ENCODE peak calls at places on chromosome 20, in seven cellular contexts. Y is IMR-90, Z is H1, W is mesendoderm, A is H9, B is mesenchymal stem cell, L is trophoblast cell. X is an unnamed sample.

GRCh38 chr20:11329271-11329670 is 588.4 kb upstream of the BTBD3 start:
- DNase-seq in Y (peak), Z (no peak), W (no peak), A (no peak), B (no peak), L (no peak), X (no peak)

GRCh38 chr20:61848851-61849250 is 216.8 kb downstream of the TAF4 start:
- DNase-seq in Y (no peak), Z (no peak), W (no peak), A (no peak), B (no peak), L (no peak), X (no peak)

GRCh38 chr20:16620961-16621360 is 47.7 kb upstream of the KIF16B start:
- DNase-seq in Y (no peak), Z (no peak), W (peak), A (no peak), B (no peak), L (peak), X (no peak)

GRCh38 chr20:31968299-31969126 is 562 bp downstream of the XKR7 start:
- DNase-seq in Y (peak), Z (peak), W (peak), A (peak), B (peak), L (peak), X (peak)

GRCh38 chr20:34040300-34041015 is 46.7 kb downstream of the RALY start:
- DNase-seq in Y (no peak), Z (no peak), W (no peak), A (no peak), B (no peak), L (no peak), X (no peak)

GRCh38 chr20:15925376-15925775 is 647.9 kb downstream of the KIF16B start:
- DNase-seq in Y (no peak), Z (no peak), W (no peak), A (no peak), B (no peak), L (no peak), X (no peak)

GRCh38 chr20:63455568-63455859 is 16.9 kb downstream of the KCNQ2 start:
- DNase-seq in Y (no peak), Z (no peak), W (no peak), A (no peak), B (no peak), L (no peak), X (no peak)

GRCh38 chr20:47747663-47748031 is 37.6 kb downstream of the SULF2 start:
- DNase-seq in Y (no peak), Z (no peak), W (no peak), A (no peak), B (no peak), L (no peak), X (no peak)

DNA sequence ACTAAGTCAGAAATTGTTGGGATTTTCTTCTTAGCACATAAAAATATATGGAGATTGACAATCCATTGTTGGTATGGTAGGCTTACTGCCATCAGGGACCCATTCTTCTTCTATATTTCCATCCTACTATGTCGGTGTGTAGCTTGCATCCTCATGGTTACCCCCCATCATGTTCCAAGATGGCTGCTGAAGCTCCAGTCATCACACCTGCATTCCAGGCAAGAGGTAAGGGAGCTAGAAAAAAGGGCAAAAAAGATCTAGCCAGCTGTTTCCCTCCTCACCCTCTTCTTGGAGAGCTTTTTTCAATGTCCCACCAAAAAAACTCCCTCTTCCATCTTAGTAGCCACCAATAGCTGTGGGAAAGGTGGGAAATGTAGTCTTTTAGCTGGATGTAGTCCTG is 13.6 kb downstream of the SLC2A10 start:
- DNase-seq in Y (no peak), Z (no peak), W (no peak), A (no peak), B (no peak), L (no peak), X (no peak)
- H2BK120ac ChIP-seq in Y (no peak), Z (no peak), W (no peak), A (no peak), B (no peak), L (no peak), X (no peak)

GRCh38 chr20:49460916-49461315 is 21.6 kb downstream of the KCNB1 start:
- DNase-seq in Y (no peak), Z (no peak), W (no peak), A (no peak), B (no peak), L (no peak), X (no peak)

GRCh38 chr20:49464556-49464955 is 17.9 kb downstream of the KCNB1 start:
- DNase-seq in Y (no peak), Z (no peak), W (no peak), A (no peak), B (no peak), L (peak), X (no peak)

GRCh38 chr20:49459684-49460083 is 22.8 kb downstream of the KCNB1 start:
- DNase-seq in Y (no peak), Z (no peak), W (no peak), A (no peak), B (no peak), L (no peak), X (no peak)

GRCh38 chr20:49460131-49460530 is 22.3 kb downstream of the KCNB1 start:
- DNase-seq in Y (no peak), Z (no peak), W (no peak), A (no peak), B (no peak), L (no peak), X (no peak)

DNA sequence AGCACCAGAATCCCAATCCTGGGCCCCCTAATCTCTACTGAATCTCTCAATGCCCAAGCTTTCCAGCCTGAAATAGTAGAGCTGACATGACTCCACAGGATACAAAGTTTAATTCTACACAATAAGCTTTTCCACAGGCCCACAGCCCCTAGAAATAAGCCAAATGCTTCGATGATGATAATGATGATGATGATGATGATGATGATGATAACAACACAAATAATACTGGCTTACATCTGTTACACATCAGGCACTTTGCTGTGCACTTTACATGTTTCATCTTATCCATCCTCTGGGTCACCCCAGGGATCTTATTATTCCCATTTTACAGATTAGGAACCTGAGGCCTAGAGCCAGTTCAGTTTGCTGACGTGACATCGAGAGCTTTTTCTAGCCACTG is 20.6 kb downstream of the KCNB1 start:
- DNase-seq in Y (no peak), Z (no peak), W (no peak), A (no peak), B (no peak), L (no peak), X (no peak)
- H2BK120ac ChIP-seq in Y (no peak), Z (no peak), W (no peak), A (no peak), B (no peak), L (no peak), X (no peak)

GRCh38 chr20:38338849-38339520 is 7.3 kb upstream of the LBP start:
- DNase-seq in Y (no peak), Z (peak), W (peak), A (peak), B (peak), L (no peak), X (no peak)

GRCh38 chr20:38337561-38338140 is 8.6 kb upstream of the LBP start:
- DNase-seq in Y (no peak), Z (peak), W (peak), A (peak), B (peak), L (peak), X (peak)

GRCh38 chr20:38342196-38342595 is 4.1 kb upstream of the LBP start:
- DNase-seq in Y (no peak), Z (peak), W (no peak), A (peak), B (no peak), L (no peak), X (peak)

GRCh38 chr20:38340693-38341092 is 5.6 kb upstream of the LBP start:
- DNase-seq in Y (no peak), Z (no peak), W (no peak), A (no peak), B (no peak), L (no peak), X (no peak)

GRCh38 chr20:38339993-38340392 is 6.3 kb upstream of the LBP start:
- DNase-seq in Y (no peak), Z (no peak), W (no peak), A (no peak), B (no peak), L (no peak), X (no peak)
- H2BK120ac ChIP-seq in Y (no peak), Z (peak), W (no peak), A (no peak), B (no peak), L (no peak), X (no peak)

GRCh38 chr20:3297096-3297411 is 58.1 kb upstream of the SLC4A11 start:
- DNase-seq in Y (no peak), Z (no peak), W (no peak), A (no peak), B (no peak), L (no peak), X (no peak)
- H2BK120ac ChIP-seq in Y (no peak), Z (no peak), W (no peak), A (no peak), B (no peak), L (no peak), X (no peak)

GRCh38 chr20:57703013-57703412 is 6.8 kb downstream of the PMEPA1 start:
- DNase-seq in Y (no peak), Z (no peak), W (no peak), A (no peak), B (no peak), L (no peak), X (no peak)

GRCh38 chr20:57705103-57705899 is 4.5 kb downstream of the PMEPA1 start:
- DNase-seq in Y (no peak), Z (no peak), W (no peak), A (no peak), B (no peak), L (no peak), X (no peak)

GRCh38 chr20:57702091-57702490 is 7.7 kb downstream of the PMEPA1 start:
- DNase-seq in Y (no peak), Z (no peak), W (no peak), A (no peak), B (no peak), L (no peak), X (no peak)

GRCh38 chr20:57702521-57702920 is 7.3 kb downstream of the PMEPA1 start:
- DNase-seq in Y (no peak), Z (no peak), W (no peak), A (no peak), B (no peak), L (no peak), X (no peak)

GRCh38 chr20:57704245-57704644 is 5.6 kb downstream of the PMEPA1 start:
- DNase-seq in Y (no peak), Z (no peak), W (no peak), A (no peak), B (no peak), L (no peak), X (no peak)
- H2BK120ac ChIP-seq in Y (no peak), Z (no peak), W (no peak), A (no peak), B (no peak), L (no peak), X (no peak)

GRCh38 chr20:44526129-44526528 is 4.3 kb upstream of the SERINC3 start:
- DNase-seq in Y (peak), Z (no peak), W (peak), A (peak), B (no peak), L (peak), X (no peak)
- H2BK120ac ChIP-seq in Y (peak), Z (no peak), W (peak), A (no peak), B (no peak), L (peak), X (no peak)

X was measured in neuronal stem cell.